ENCODE peak calls at places on chromosomes 6 and 20, in ten cellular contexts. N is astrocyte of the cerebellum, G is esophagus muscularis mucosa, K is GM12864, V is lung microvascular endothelial cell, Z is GM20000, B is DMS153, A is HS-5, Q is smooth muscle cell of the brain vasculature, S is NCI-H1105. I is an unnamed sample.

GRCh38 chr20:1900321-1900791 is 5.1 kb downstream of the SIRPA start:
- DNase-seq in N (peak; percentile 38), G (no peak), K (no peak), V (peak; percentile 76), Z (peak; percentile 57), B (peak; percentile 81), A (no peak), Q (peak; percentile 17), S (peak; percentile 45), I (peak; percentile 72)

GRCh38 chr6:164911873-164912580 is 397.4 kb downstream of the C6orf118 start:
- DNase-seq in N (no peak), G (no peak), K (no peak), V (no peak), Z (no peak), B (peak; percentile 50), A (no peak), Q (no peak), S (peak; percentile 97), I (no peak)

GRCh38 chr20:63766695-63767426 is 27.3 kb downstream of the SLC2A4RG start:
- DNase-seq in N (no peak), G (no peak), K (no peak), V (no peak), Z (no peak), B (no peak), A (no peak), Q (no peak), S (no peak), I (no peak)

GRCh38 chr6:37018152-37019064 is 13.0 kb downstream of the FGD2 start:
- DNase-seq in N (peak; percentile 79), G (peak; percentile 96), K (peak; percentile 73), V (peak; percentile 88), Z (peak; percentile 90), B (peak; percentile 59), A (peak; percentile 70), Q (peak; percentile 70), S (peak; percentile 85), I (peak; percentile 92)

GRCh38 chr20:47691632-47692031 is 93.6 kb downstream of the SULF2 start:
- DNase-seq in N (no peak), G (no peak), K (no peak), V (no peak), Z (no peak), B (no peak), A (peak; percentile 65), Q (no peak), S (no peak), I (no peak)

GRCh38 chr6:169292340-169293124 is 38.9 kb upstream of the THBS2 start:
- DNase-seq in N (peak; percentile 39), G (peak; percentile 92), K (no peak), V (peak; percentile 3), Z (no peak), B (no peak), A (peak; percentile 90), Q (peak; percentile 62), S (no peak), I (no peak)

GRCh38 chr6:43629104-43629504 is at the start of gene GTPBP2:
- DNase-seq in N (peak; percentile 98), G (peak; percentile 100), K (peak; percentile 95), V (peak; percentile 99), Z (peak; percentile 98), B (peak; percentile 99), A (peak; percentile 92), Q (peak; percentile 99), S (peak; percentile 99), I (peak; percentile 99)

GRCh38 chr20:13142143-13142542 is 78.9 kb upstream of the ISM1 start:
- DNase-seq in N (no peak), G (no peak), K (no peak), V (peak; percentile 3), Z (no peak), B (no peak), A (peak; percentile 14), Q (no peak), S (no peak), I (no peak)

GRCh38 chr6:43644940-43645612 is at the start of gene RSPH9:
- DNase-seq in N (no peak), G (no peak), K (no peak), V (peak; percentile 76), Z (peak; percentile 72), B (peak; percentile 17), A (no peak), Q (no peak), S (peak; percentile 60), I (no peak)

GRCh38 chr6:158634695-158635426 is 9.7 kb downstream of the DYNLT1 start:
- DNase-seq in N (no peak), G (no peak), K (no peak), V (no peak), Z (no peak), B (no peak), A (no peak), Q (no peak), S (no peak), I (no peak)

GRCh38 chr6:50706575-50706974 is 6.8 kb upstream of the TFAP2D start:
- DNase-seq in N (no peak), G (no peak), K (no peak), V (no peak), Z (no peak), B (no peak), A (no peak), Q (no peak), S (no peak), I (no peak)

GRCh38 chr6:155162682-155163081 is 101.1 kb upstream of the CLDN20 start:
- DNase-seq in N (no peak), G (no peak), K (no peak), V (peak; percentile 43), Z (no peak), B (no peak), A (no peak), Q (no peak), S (no peak), I (no peak)

GRCh38 chr6:125953502-125953875 is 3.1 kb upstream of the HINT3 start:
- DNase-seq in N (no peak), G (no peak), K (no peak), V (peak; percentile 8), Z (no peak), B (no peak), A (no peak), Q (no peak), S (peak; percentile 15), I (no peak)

GRCh38 chr20:43751167-43752050 is 24.6 kb upstream of the GTSF1L start:
- DNase-seq in N (peak; percentile 77), G (no peak), K (peak; percentile 97), V (peak; percentile 78), Z (peak; percentile 89), B (no peak), A (peak; percentile 88), Q (no peak), S (no peak), I (peak; percentile 82)

I was measured in NAMALWA.